ENCODE peak calls at places on chromosomes 11 and 22, in six cellular contexts. I is body of pancreas, P is heart right ventricle, Y is fibroblast of lung, A is keratinocyte, D is GM12878. T is an unnamed sample.
A peak's percentile ranks its signal among the peaks of the same experiment; 100 is the strongest.

GRCh38 chr22:47878460-47878859 is 1116.0 kb downstream of the TBC1D22A start:
- DNase-seq in A (no peak), P (no peak), Y (no peak), D (no peak), I (no peak), T (no peak)

GRCh38 chr11:48103621-48104561 is 112.7 kb upstream of the OR4B1 start:
- DNase-seq in D (no peak), Y (no peak), P (no peak), I (no peak), A (no peak), T (no peak)

GRCh38 chr11:19674420-19674819 is 38.2 kb upstream of the NAV2 start:
- DNase-seq in P (no peak), I (no peak), A (no peak), D (no peak), Y (no peak), T (no peak)

GRCh38 chr22:43985532-43985931 is 30.3 kb downstream of the SAMM50 start:
- DNase-seq in P (no peak), I (no peak), A (no peak), Y (no peak), D (no peak), T (no peak)

GRCh38 chr11:46948378-46949131 is 12.0 kb downstream of the CSTPP1 start:
- DNase-seq in A (peak; percentile 32), P (no peak), D (no peak), I (no peak), Y (peak; percentile 71), T (no peak)

GRCh38 chr11:284081-285020 is 4.6 kb upstream of the PGGHG start:
- DNase-seq in Y (no peak), A (no peak), D (no peak), I (peak; percentile 12), P (no peak), T (peak; percentile 89)

GRCh38 chr11:44243633-44244343 is 66.2 kb downstream of the ALX4 start:
- DNase-seq in Y (peak; percentile 34), D (no peak), I (no peak), P (no peak), A (no peak), T (no peak)

GRCh38 chr11:60165538-60165937 is 17.3 kb downstream of the MS4A6A start:
- DNase-seq in A (no peak), P (no peak), D (no peak), Y (no peak), I (no peak), T (no peak)

GRCh38 chr11:64339754-64340408 is at the start of gene CCDC88B:
- DNase-seq in Y (no peak), A (no peak), I (peak; percentile 16), D (no peak), P (peak; percentile 65), T (no peak)

GRCh38 chr11:61345170-61345610 is 12.2 kb downstream of the TKFC start:
- DNase-seq in D (no peak), A (no peak), I (no peak), Y (no peak), P (no peak), T (no peak)

GRCh38 chr11:133339495-133340140 is 192.7 kb downstream of the OPCML start:
- DNase-seq in A (no peak), D (no peak), Y (no peak), P (no peak), I (no peak), T (no peak)

GRCh38 chr11:119479685-119480275 is 56.8 kb upstream of the THY1 start:
- DNase-seq in D (no peak), P (no peak), Y (peak; percentile 60), I (no peak), A (no peak), T (no peak)

GRCh38 chr11:81010631-81011030 is 1569.8 kb upstream of the TENM4 start:
- DNase-seq in A (no peak), D (no peak), I (no peak), Y (no peak), P (no peak), T (no peak)

GRCh38 chr22:42964994-42965699 is 49.8 kb downstream of the PACSIN2 start:
- DNase-seq in I (no peak), Y (peak; percentile 41), P (no peak), A (no peak), D (no peak), T (no peak)

GRCh38 chr11:123386746-123387510 is 43.1 kb upstream of the GRAMD1B start:
- DNase-seq in D (no peak), Y (no peak), A (no peak), P (no peak), I (no peak), T (no peak)

GRCh38 chr11:79488286-79488685 is 47.5 kb upstream of the TENM4 start:
- DNase-seq in A (no peak), I (no peak), Y (no peak), P (no peak), D (no peak), T (no peak)

GRCh38 chr11:95279921-95280861 is 49.2 kb upstream of the SESN3 start:
- DNase-seq in D (no peak), I (no peak), Y (no peak), A (no peak), P (no peak), T (no peak)

GRCh38 chr22:32308191-32308590 is 49.5 kb upstream of the RFPL3 start:
- DNase-seq in A (no peak), I (no peak), P (no peak), D (no peak), Y (no peak), T (no peak)

GRCh38 chr11:116513894-116514293 is 258.9 kb downstream of the BUD13 start:
- DNase-seq in I (peak; percentile 48), P (peak; percentile 18), D (no peak), Y (peak; percentile 3), A (no peak), T (no peak)

GRCh38 chr22:31681625-31682345 is 19.8 kb upstream of the PISD start:
- DNase-seq in Y (peak; percentile 47), P (no peak), I (no peak), D (no peak), A (no peak), T (peak; percentile 52)

GRCh38 chr11:32131321-32131720 is 40.4 kb downstream of the RCN1 start:
- DNase-seq in D (no peak), A (no peak), P (no peak), I (no peak), Y (no peak), T (no peak)

GRCh38 chr22:19942071-19942885 is 660 bp upstream of the TXNRD2 start:
- DNase-seq in P (no peak), I (no peak), D (no peak), A (no peak), Y (peak; percentile 75), T (peak; percentile 63)

GRCh38 chr11:8917157-8917820 is 6.3 kb downstream of the AKIP1 start:
- DNase-seq in Y (peak; percentile 80), I (no peak), A (no peak), D (no peak), P (no peak), T (no peak)

GRCh38 chr11:123725995-123726655 is 15.3 kb downstream of the ZNF202 start:
- DNase-seq in Y (no peak), D (no peak), P (no peak), A (no peak), I (no peak), T (no peak)

DNA sequence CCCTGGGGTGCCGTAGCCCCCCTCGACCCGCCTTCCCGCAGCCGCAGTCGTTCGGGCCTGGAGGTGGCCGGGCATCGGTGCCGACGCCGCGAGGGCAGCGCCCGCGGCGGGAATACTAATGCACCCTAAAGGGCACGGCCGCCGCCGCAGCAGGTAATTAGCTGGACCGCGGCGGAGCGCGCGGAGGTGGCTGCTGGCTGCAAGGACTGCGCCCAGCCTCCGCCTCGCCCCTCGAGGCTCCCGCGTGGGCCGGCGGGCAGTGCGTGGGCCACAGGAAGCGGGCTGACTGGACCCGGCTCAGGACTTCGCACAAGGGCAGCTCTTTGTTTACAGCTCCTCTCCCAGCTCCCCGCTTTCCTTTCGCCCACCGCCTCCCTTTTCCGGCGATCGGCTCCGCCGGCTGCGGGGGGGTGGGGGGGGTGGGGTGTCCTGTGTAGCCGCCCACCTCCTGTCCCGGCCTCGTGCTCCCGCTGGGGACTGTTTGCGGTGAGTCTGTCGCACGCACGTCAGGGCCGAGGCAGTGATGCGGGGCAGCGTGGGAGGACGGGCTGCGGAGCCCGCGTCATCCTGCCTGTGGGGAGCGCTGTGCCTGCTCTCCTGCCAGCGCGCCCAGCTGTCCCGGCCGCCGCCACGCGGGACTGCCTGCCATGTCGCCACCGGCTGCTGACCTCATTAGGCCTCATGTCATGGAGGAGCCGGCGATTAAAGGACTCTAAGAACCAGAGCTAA is 53.2 kb downstream of the GRIK4 start:
- DNase-seq in Y (peak; percentile 31), D (peak; percentile 49), P (peak; percentile 50), I (peak; percentile 20), A (no peak), T (peak; percentile 85)
- TF ChIP-seq CTCF in Y (no peak), D (peak; percentile 44), P (no peak), I (no peak), A (peak; percentile 13), T (peak; percentile 60)

GRCh38 chr11:11987503-11988022 is 20.9 kb downstream of the DKK3 start:
- DNase-seq in D (no peak), Y (peak; percentile 57), I (no peak), P (no peak), A (no peak), T (no peak)
- TF ChIP-seq CTCF in D (no peak), Y (peak; percentile 54), I (no peak), P (peak; percentile 17), A (peak; percentile 12), T (peak; percentile 80)

DNA sequence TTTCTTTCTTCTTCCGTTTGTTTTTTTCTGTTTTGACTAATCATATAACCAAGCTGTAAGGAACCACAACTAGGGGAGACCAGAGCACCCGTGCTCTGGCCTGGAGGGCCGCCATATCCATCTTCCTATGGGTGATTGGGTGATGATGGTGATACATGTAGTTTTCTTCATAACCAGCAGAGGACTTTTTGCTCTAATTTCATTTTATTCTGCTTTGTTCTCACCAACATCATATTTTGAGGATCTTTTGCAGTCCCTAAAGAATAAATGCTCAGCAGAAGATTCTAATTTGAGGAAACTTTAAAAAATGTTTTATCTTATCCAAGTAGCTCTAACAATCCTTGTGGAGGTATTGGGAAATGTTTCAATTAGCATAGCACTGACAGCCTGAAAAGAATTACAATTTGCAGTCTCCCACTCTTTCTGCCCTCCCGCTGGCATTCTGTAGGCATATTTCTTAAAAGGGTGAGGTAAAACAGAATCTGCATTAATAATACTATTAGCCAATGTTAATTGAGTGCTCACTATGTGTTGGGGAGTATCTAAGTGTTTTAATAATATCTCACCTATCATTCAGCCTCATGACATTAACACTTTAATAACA is 544.0 kb downstream of the NTM start:
- DNase-seq in Y (peak; percentile 48), I (no peak), P (no peak), D (no peak), A (no peak), T (no peak)
- TF ChIP-seq CTCF in Y (peak; percentile 39), I (no peak), P (peak; percentile 13), D (no peak), A (peak; percentile 44), T (peak; percentile 82)

GRCh38 chr11:112381578-112381977 is 120.9 kb upstream of the PLET1 start:
- DNase-seq in I (no peak), P (no peak), Y (no peak), D (no peak), A (no peak), T (no peak)

GRCh38 chr11:112380464-112380863 is 119.8 kb upstream of the PLET1 start:
- DNase-seq in A (no peak), I (no peak), Y (no peak), D (no peak), P (no peak), T (no peak)

GRCh38 chr11:112382561-112382960 is 121.9 kb upstream of the PLET1 start:
- DNase-seq in D (no peak), P (no peak), Y (no peak), I (no peak), A (no peak), T (no peak)

GRCh38 chr11:112374486-112375140 is 114.0 kb upstream of the PLET1 start:
- DNase-seq in D (no peak), Y (no peak), P (no peak), A (no peak), I (no peak), T (no peak)

GRCh38 chr11:112377946-112378345 is 117.3 kb upstream of the PLET1 start:
- DNase-seq in A (no peak), P (no peak), Y (no peak), D (no peak), I (no peak), T (no peak)
- TF ChIP-seq CTCF in A (no peak), P (no peak), Y (no peak), D (no peak), I (no peak), T (no peak)

T was measured in chondrocyte.